ENCODE peak calls at places on chromosomes 1 and 21, in seven cellular contexts. One of them, this sample, is unnamed.

GRCh38 chr1:18271336-18271735 is 163.7 kb downstream of the IGSF21 start:
- DNase-seq in trophoblast cell: no peak
- DNase-seq in neural crest cell: no peak
- DNase-seq in Caki2: no peak
- DNase-seq in left lung: no peak
- DNase-seq in fibroblast of lung: no peak
- DNase-seq in germinal center: no peak
- DNase-seq in this sample: no peak

GRCh38 chr1:43034195-43034658 is 75.6 kb upstream of the SLC2A1 start:
- DNase-seq in trophoblast cell: no peak
- DNase-seq in neural crest cell: no peak
- DNase-seq in Caki2: peak; percentile 10
- DNase-seq in left lung: no peak
- DNase-seq in fibroblast of lung: no peak
- DNase-seq in germinal center: no peak
- DNase-seq in this sample: no peak

GRCh38 chr1:228811655-228812315 is 76.5 kb downstream of the RHOU start:
- DNase-seq in trophoblast cell: no peak
- DNase-seq in neural crest cell: no peak
- DNase-seq in Caki2: no peak
- DNase-seq in left lung: no peak
- DNase-seq in fibroblast of lung: no peak
- DNase-seq in germinal center: no peak
- DNase-seq in this sample: no peak

GRCh38 chr1:3323021-3323790 is 131.3 kb upstream of the ARHGEF16 start:
- DNase-seq in trophoblast cell: no peak
- DNase-seq in neural crest cell: no peak
- DNase-seq in Caki2: no peak
- DNase-seq in left lung: peak; percentile 88
- DNase-seq in fibroblast of lung: peak; percentile 23
- DNase-seq in germinal center: no peak
- DNase-seq in this sample: no peak

GRCh38 chr1:7948950-7949349 is 8.3 kb upstream of the TNFRSF9 start:
- DNase-seq in trophoblast cell: peak; percentile 54
- DNase-seq in neural crest cell: no peak
- DNase-seq in Caki2: no peak
- DNase-seq in left lung: no peak
- DNase-seq in fibroblast of lung: peak; percentile 96
- DNase-seq in germinal center: no peak
- DNase-seq in this sample: no peak

GRCh38 chr1:22709227-22709626 is 1.4 kb upstream of the EPHB2 start:
- DNase-seq in trophoblast cell: no peak
- DNase-seq in neural crest cell: no peak
- DNase-seq in Caki2: no peak
- DNase-seq in left lung: no peak
- DNase-seq in fibroblast of lung: no peak
- DNase-seq in germinal center: no peak
- DNase-seq in this sample: no peak

GRCh38 chr1:207825719-207826556 is 74.1 kb downstream of the CD46 start:
- DNase-seq in trophoblast cell: peak; percentile 59
- DNase-seq in neural crest cell: no peak
- DNase-seq in Caki2: peak; percentile 83
- DNase-seq in left lung: peak; percentile 94
- DNase-seq in fibroblast of lung: peak; percentile 52
- DNase-seq in germinal center: peak; percentile 85
- DNase-seq in this sample: peak; percentile 81

GRCh38 chr21:41786521-41786987 is 19.7 kb upstream of the RIPK4 start:
- DNase-seq in trophoblast cell: peak; percentile 97
- DNase-seq in neural crest cell: no peak
- DNase-seq in Caki2: peak; percentile 97
- DNase-seq in left lung: no peak
- DNase-seq in fibroblast of lung: peak; percentile 69
- DNase-seq in germinal center: no peak
- DNase-seq in this sample: no peak

GRCh38 chr1:112673589-112674439 is 645 bp upstream of the MOV10 start:
- DNase-seq in trophoblast cell: peak; percentile 23
- DNase-seq in neural crest cell: no peak
- DNase-seq in Caki2: peak; percentile 45
- DNase-seq in left lung: no peak
- DNase-seq in fibroblast of lung: peak; percentile 65
- DNase-seq in germinal center: peak; percentile 30
- DNase-seq in this sample: peak; percentile 78

GRCh38 chr1:246658567-246658966 is 65.6 kb upstream of the SCCPDH start:
- DNase-seq in trophoblast cell: no peak
- DNase-seq in neural crest cell: no peak
- DNase-seq in Caki2: no peak
- DNase-seq in left lung: no peak
- DNase-seq in fibroblast of lung: no peak
- DNase-seq in germinal center: no peak
- DNase-seq in this sample: no peak

GRCh38 chr1:202848191-202848542 is 37.4 kb downstream of the PCAT6 start:
- DNase-seq in trophoblast cell: no peak
- DNase-seq in neural crest cell: no peak
- DNase-seq in Caki2: no peak
- DNase-seq in left lung: no peak
- DNase-seq in fibroblast of lung: peak; percentile 6
- DNase-seq in germinal center: no peak
- DNase-seq in this sample: no peak

GRCh38 chr1:202010042-202011015 is at the start of gene ELF3:
- DNase-seq in trophoblast cell: peak; percentile 98
- DNase-seq in neural crest cell: no peak
- DNase-seq in Caki2: peak; percentile 99
- DNase-seq in left lung: peak; percentile 87
- DNase-seq in fibroblast of lung: no peak
- DNase-seq in germinal center: peak; percentile 26
- DNase-seq in this sample: no peak

GRCh38 chr1:4140821-4141220 is 240.7 kb upstream of the C1orf174 start:
- DNase-seq in trophoblast cell: no peak
- DNase-seq in neural crest cell: no peak
- DNase-seq in Caki2: no peak
- DNase-seq in left lung: peak; percentile 39
- DNase-seq in fibroblast of lung: no peak
- DNase-seq in germinal center: no peak
- DNase-seq in this sample: no peak

GRCh38 chr1:240526321-240526720 is 85.6 kb downstream of the GREM2 start:
- DNase-seq in trophoblast cell: no peak
- DNase-seq in neural crest cell: no peak
- DNase-seq in Caki2: no peak
- DNase-seq in left lung: no peak
- DNase-seq in fibroblast of lung: no peak
- DNase-seq in germinal center: no peak
- DNase-seq in this sample: no peak

GRCh38 chr21:39136711-39137110 is 46.5 kb downstream of the PSMG1 start:
- DNase-seq in trophoblast cell: peak; percentile 86
- DNase-seq in neural crest cell: no peak
- DNase-seq in Caki2: no peak
- DNase-seq in left lung: no peak
- DNase-seq in fibroblast of lung: peak; percentile 56
- DNase-seq in germinal center: no peak
- DNase-seq in this sample: no peak

GRCh38 chr1:174975764-174976163 is 24.0 kb upstream of the CACYBP start:
- DNase-seq in trophoblast cell: no peak
- DNase-seq in neural crest cell: no peak
- DNase-seq in Caki2: no peak
- DNase-seq in left lung: no peak
- DNase-seq in fibroblast of lung: no peak
- DNase-seq in germinal center: no peak
- DNase-seq in this sample: no peak

GRCh38 chr1:14367444-14367843 is 231.0 kb upstream of the KAZN start:
- DNase-seq in trophoblast cell: no peak
- DNase-seq in neural crest cell: no peak
- DNase-seq in Caki2: no peak
- DNase-seq in left lung: no peak
- DNase-seq in fibroblast of lung: no peak
- DNase-seq in germinal center: no peak
- DNase-seq in this sample: no peak

GRCh38 chr1:192579319-192579738 is 3.8 kb downstream of the RGS1 start:
- DNase-seq in trophoblast cell: peak; percentile 20
- DNase-seq in neural crest cell: no peak
- DNase-seq in Caki2: peak; percentile 34
- DNase-seq in left lung: no peak
- DNase-seq in fibroblast of lung: peak; percentile 45
- DNase-seq in germinal center: no peak
- DNase-seq in this sample: no peak

GRCh38 chr1:160672789-160673695 is 26.2 kb upstream of the SLAMF1 start:
- DNase-seq in trophoblast cell: no peak
- DNase-seq in neural crest cell: no peak
- DNase-seq in Caki2: no peak
- DNase-seq in left lung: no peak
- DNase-seq in fibroblast of lung: no peak
- DNase-seq in germinal center: no peak
- DNase-seq in this sample: no peak

GRCh38 chr1:179881642-179882252 is 338 bp upstream of the TOR1AIP1 start:
- DNase-seq in trophoblast cell: peak; percentile 67
- DNase-seq in neural crest cell: no peak
- DNase-seq in Caki2: no peak
- DNase-seq in left lung: no peak
- DNase-seq in fibroblast of lung: peak; percentile 94
- DNase-seq in germinal center: no peak
- DNase-seq in this sample: peak; percentile 97

This sample was measured in endothelial cell of umbilical vein.